ENCODE peak calls at places on chromosomes 3 and 15, in six cellular contexts. One of them, this sample, is unnamed.

GRCh38 chr3:45154641-45155147 is 8.5 kb upstream of the CDCP1 start:
- DNase-seq in tibial artery: no peak
- DNase-seq in RCC 7860: peak
- DNase-seq in NCI-H1092 treated with DMSO at 0.1 percent for 48 hours: no peak
- DNase-seq in endodermal cell: no peak
- DNase-seq in stimulated activated naive CD8-positive, alpha-beta T cell treated with anti-CD3 and anti-CD28 coated beads, Interleukin-15, Interleukin-2, amounts not matched to agents 100 U/mL and 50 U/mL, for 24 hours: no peak
- DNase-seq in this sample: no peak

GRCh38 chr15:27714675-27715074 is 384.4 kb downstream of the OCA2 start:
- DNase-seq in tibial artery: no peak
- DNase-seq in NCI-H1092 treated with DMSO at 0.1 percent for 48 hours: no peak
- DNase-seq in RCC 7860: no peak
- DNase-seq in stimulated activated naive CD8-positive, alpha-beta T cell treated with anti-CD3 and anti-CD28 coated beads, Interleukin-15, Interleukin-2, amounts not matched to agents 100 U/mL and 50 U/mL, for 24 hours: no peak
- DNase-seq in endodermal cell: peak
- DNase-seq in this sample: peak

GRCh38 chr3:182000454-182000853 is 288.7 kb downstream of the SOX2 start:
- DNase-seq in endodermal cell: no peak
- DNase-seq in stimulated activated naive CD8-positive, alpha-beta T cell treated with anti-CD3 and anti-CD28 coated beads, Interleukin-15, Interleukin-2, amounts not matched to agents 100 U/mL and 50 U/mL, for 24 hours: no peak
- DNase-seq in NCI-H1092 treated with DMSO at 0.1 percent for 48 hours: no peak
- DNase-seq in RCC 7860: no peak
- DNase-seq in tibial artery: no peak
- DNase-seq in this sample: no peak

GRCh38 chr3:132394334-132394733 is 23.0 kb upstream of the DNAJC13 start:
- DNase-seq in NCI-H1092 treated with DMSO at 0.1 percent for 48 hours: peak
- DNase-seq in RCC 7860: no peak
- DNase-seq in endodermal cell: no peak
- DNase-seq in stimulated activated naive CD8-positive, alpha-beta T cell treated with anti-CD3 and anti-CD28 coated beads, Interleukin-15, Interleukin-2, amounts not matched to agents 100 U/mL and 50 U/mL, for 24 hours: no peak
- DNase-seq in tibial artery: no peak
- DNase-seq in this sample: no peak

GRCh38 chr3:148711981-148712666 is 14.4 kb downstream of the AGTR1 start:
- DNase-seq in stimulated activated naive CD8-positive, alpha-beta T cell treated with anti-CD3 and anti-CD28 coated beads, Interleukin-15, Interleukin-2, amounts not matched to agents 100 U/mL and 50 U/mL, for 24 hours: no peak
- DNase-seq in endodermal cell: no peak
- DNase-seq in tibial artery: no peak
- DNase-seq in RCC 7860: no peak
- DNase-seq in NCI-H1092 treated with DMSO at 0.1 percent for 48 hours: no peak
- DNase-seq in this sample: no peak

GRCh38 chr3:126551066-126551838 is 7.5 kb downstream of the C3orf22 start:
- DNase-seq in NCI-H1092 treated with DMSO at 0.1 percent for 48 hours: peak
- DNase-seq in stimulated activated naive CD8-positive, alpha-beta T cell treated with anti-CD3 and anti-CD28 coated beads, Interleukin-15, Interleukin-2, amounts not matched to agents 100 U/mL and 50 U/mL, for 24 hours: no peak
- DNase-seq in tibial artery: no peak
- DNase-seq in endodermal cell: no peak
- DNase-seq in RCC 7860: no peak
- DNase-seq in this sample: peak

GRCh38 chr15:65980824-65981456 is 111.6 kb downstream of the RAB11A start:
- DNase-seq in endodermal cell: peak
- DNase-seq in RCC 7860: peak
- DNase-seq in stimulated activated naive CD8-positive, alpha-beta T cell treated with anti-CD3 and anti-CD28 coated beads, Interleukin-15, Interleukin-2, amounts not matched to agents 100 U/mL and 50 U/mL, for 24 hours: peak
- DNase-seq in tibial artery: peak
- DNase-seq in NCI-H1092 treated with DMSO at 0.1 percent for 48 hours: no peak
- DNase-seq in this sample: peak

GRCh38 chr15:92832992-92833438 is 67.1 kb upstream of the CHD2 start:
- DNase-seq in stimulated activated naive CD8-positive, alpha-beta T cell treated with anti-CD3 and anti-CD28 coated beads, Interleukin-15, Interleukin-2, amounts not matched to agents 100 U/mL and 50 U/mL, for 24 hours: no peak
- DNase-seq in endodermal cell: no peak
- DNase-seq in NCI-H1092 treated with DMSO at 0.1 percent for 48 hours: no peak
- DNase-seq in tibial artery: no peak
- DNase-seq in RCC 7860: no peak
- DNase-seq in this sample: no peak

GRCh38 chr3:71511037-71511436 is 72.5 kb downstream of the FOXP1 start:
- DNase-seq in RCC 7860: peak
- DNase-seq in stimulated activated naive CD8-positive, alpha-beta T cell treated with anti-CD3 and anti-CD28 coated beads, Interleukin-15, Interleukin-2, amounts not matched to agents 100 U/mL and 50 U/mL, for 24 hours: no peak
- DNase-seq in NCI-H1092 treated with DMSO at 0.1 percent for 48 hours: no peak
- DNase-seq in endodermal cell: peak
- DNase-seq in tibial artery: no peak
- DNase-seq in this sample: no peak

GRCh38 chr3:55481067-55481917 is 5.8 kb downstream of the WNT5A start:
- DNase-seq in endodermal cell: peak
- DNase-seq in RCC 7860: no peak
- DNase-seq in NCI-H1092 treated with DMSO at 0.1 percent for 48 hours: no peak
- DNase-seq in stimulated activated naive CD8-positive, alpha-beta T cell treated with anti-CD3 and anti-CD28 coated beads, Interleukin-15, Interleukin-2, amounts not matched to agents 100 U/mL and 50 U/mL, for 24 hours: no peak
- DNase-seq in tibial artery: no peak
- DNase-seq in this sample: peak

GRCh38 chr15:40776537-40777141 is 6.9 kb downstream of the C15orf62 start:
- DNase-seq in stimulated activated naive CD8-positive, alpha-beta T cell treated with anti-CD3 and anti-CD28 coated beads, Interleukin-15, Interleukin-2, amounts not matched to agents 100 U/mL and 50 U/mL, for 24 hours: peak
- DNase-seq in RCC 7860: no peak
- DNase-seq in endodermal cell: no peak
- DNase-seq in tibial artery: no peak
- DNase-seq in NCI-H1092 treated with DMSO at 0.1 percent for 48 hours: no peak
- DNase-seq in this sample: no peak

GRCh38 chr15:74752486-74753395 is 4.1 kb downstream of the CYP1A2 start:
- DNase-seq in NCI-H1092 treated with DMSO at 0.1 percent for 48 hours: no peak
- DNase-seq in stimulated activated naive CD8-positive, alpha-beta T cell treated with anti-CD3 and anti-CD28 coated beads, Interleukin-15, Interleukin-2, amounts not matched to agents 100 U/mL and 50 U/mL, for 24 hours: no peak
- DNase-seq in endodermal cell: no peak
- DNase-seq in RCC 7860: peak
- DNase-seq in tibial artery: no peak
- DNase-seq in this sample: no peak

GRCh38 chr15:85770722-85771041 is 24.0 kb downstream of the KLHL25 start:
- DNase-seq in NCI-H1092 treated with DMSO at 0.1 percent for 48 hours: no peak
- DNase-seq in stimulated activated naive CD8-positive, alpha-beta T cell treated with anti-CD3 and anti-CD28 coated beads, Interleukin-15, Interleukin-2, amounts not matched to agents 100 U/mL and 50 U/mL, for 24 hours: no peak
- DNase-seq in endodermal cell: no peak
- DNase-seq in tibial artery: no peak
- DNase-seq in RCC 7860: no peak
- DNase-seq in this sample: no peak

GRCh38 chr3:101466465-101467309 is 46.3 kb downstream of the SENP7 start:
- DNase-seq in RCC 7860: no peak
- DNase-seq in endodermal cell: peak
- DNase-seq in stimulated activated naive CD8-positive, alpha-beta T cell treated with anti-CD3 and anti-CD28 coated beads, Interleukin-15, Interleukin-2, amounts not matched to agents 100 U/mL and 50 U/mL, for 24 hours: no peak
- DNase-seq in NCI-H1092 treated with DMSO at 0.1 percent for 48 hours: no peak
- DNase-seq in tibial artery: no peak
- DNase-seq in this sample: peak

GRCh38 chr3:136576279-136577009 is 175.7 kb downstream of the STAG1 start:
- DNase-seq in tibial artery: no peak
- DNase-seq in NCI-H1092 treated with DMSO at 0.1 percent for 48 hours: no peak
- DNase-seq in endodermal cell: no peak
- DNase-seq in stimulated activated naive CD8-positive, alpha-beta T cell treated with anti-CD3 and anti-CD28 coated beads, Interleukin-15, Interleukin-2, amounts not matched to agents 100 U/mL and 50 U/mL, for 24 hours: no peak
- DNase-seq in RCC 7860: no peak
- DNase-seq in this sample: no peak

GRCh38 chr15:70636540-70637165 is 126.7 kb downstream of the UACA start:
- DNase-seq in stimulated activated naive CD8-positive, alpha-beta T cell treated with anti-CD3 and anti-CD28 coated beads, Interleukin-15, Interleukin-2, amounts not matched to agents 100 U/mL and 50 U/mL, for 24 hours: no peak
- DNase-seq in endodermal cell: peak
- DNase-seq in RCC 7860: no peak
- DNase-seq in NCI-H1092 treated with DMSO at 0.1 percent for 48 hours: peak
- DNase-seq in tibial artery: no peak
- DNase-seq in this sample: peak

GRCh38 chr15:85389774-85390173 is 9.4 kb downstream of the AKAP13 start:
- DNase-seq in NCI-H1092 treated with DMSO at 0.1 percent for 48 hours: no peak
- DNase-seq in stimulated activated naive CD8-positive, alpha-beta T cell treated with anti-CD3 and anti-CD28 coated beads, Interleukin-15, Interleukin-2, amounts not matched to agents 100 U/mL and 50 U/mL, for 24 hours: no peak
- DNase-seq in endodermal cell: no peak
- DNase-seq in RCC 7860: no peak
- DNase-seq in tibial artery: no peak
- DNase-seq in this sample: no peak

GRCh38 chr3:46950177-46950576 is 26.4 kb downstream of the CCDC12 start:
- DNase-seq in RCC 7860: no peak
- DNase-seq in endodermal cell: no peak
- DNase-seq in NCI-H1092 treated with DMSO at 0.1 percent for 48 hours: no peak
- DNase-seq in stimulated activated naive CD8-positive, alpha-beta T cell treated with anti-CD3 and anti-CD28 coated beads, Interleukin-15, Interleukin-2, amounts not matched to agents 100 U/mL and 50 U/mL, for 24 hours: no peak
- DNase-seq in tibial artery: no peak
- DNase-seq in this sample: no peak

GRCh38 chr3:6785726-6786125 is 75.2 kb upstream of the GRM7 start:
- DNase-seq in NCI-H1092 treated with DMSO at 0.1 percent for 48 hours: no peak
- DNase-seq in tibial artery: no peak
- DNase-seq in endodermal cell: no peak
- DNase-seq in RCC 7860: no peak
- DNase-seq in stimulated activated naive CD8-positive, alpha-beta T cell treated with anti-CD3 and anti-CD28 coated beads, Interleukin-15, Interleukin-2, amounts not matched to agents 100 U/mL and 50 U/mL, for 24 hours: no peak
- DNase-seq in this sample: no peak

GRCh38 chr3:32435911-32436815 is 44.5 kb downstream of the CMTM7 start:
- DNase-seq in endodermal cell: no peak
- DNase-seq in tibial artery: no peak
- DNase-seq in stimulated activated naive CD8-positive, alpha-beta T cell treated with anti-CD3 and anti-CD28 coated beads, Interleukin-15, Interleukin-2, amounts not matched to agents 100 U/mL and 50 U/mL, for 24 hours: peak
- DNase-seq in RCC 7860: no peak
- DNase-seq in NCI-H1092 treated with DMSO at 0.1 percent for 48 hours: no peak
- DNase-seq in this sample: no peak

GRCh38 chr3:171374661-171375285 is 85.4 kb downstream of the TNIK start:
- DNase-seq in endodermal cell: no peak
- DNase-seq in RCC 7860: peak
- DNase-seq in NCI-H1092 treated with DMSO at 0.1 percent for 48 hours: no peak
- DNase-seq in tibial artery: no peak
- DNase-seq in stimulated activated naive CD8-positive, alpha-beta T cell treated with anti-CD3 and anti-CD28 coated beads, Interleukin-15, Interleukin-2, amounts not matched to agents 100 U/mL and 50 U/mL, for 24 hours: no peak
- DNase-seq in this sample: no peak

GRCh38 chr3:7371693-7372572 is 511.0 kb downstream of the GRM7 start:
- DNase-seq in RCC 7860: no peak
- DNase-seq in NCI-H1092 treated with DMSO at 0.1 percent for 48 hours: no peak
- DNase-seq in endodermal cell: no peak
- DNase-seq in stimulated activated naive CD8-positive, alpha-beta T cell treated with anti-CD3 and anti-CD28 coated beads, Interleukin-15, Interleukin-2, amounts not matched to agents 100 U/mL and 50 U/mL, for 24 hours: no peak
- DNase-seq in tibial artery: no peak
- DNase-seq in this sample: no peak

GRCh38 chr3:56878046-56878445 is 76.3 kb upstream of the ARHGEF3 start:
- DNase-seq in NCI-H1092 treated with DMSO at 0.1 percent for 48 hours: no peak
- DNase-seq in stimulated activated naive CD8-positive, alpha-beta T cell treated with anti-CD3 and anti-CD28 coated beads, Interleukin-15, Interleukin-2, amounts not matched to agents 100 U/mL and 50 U/mL, for 24 hours: peak
- DNase-seq in RCC 7860: no peak
- DNase-seq in tibial artery: no peak
- DNase-seq in endodermal cell: no peak
- DNase-seq in this sample: no peak

GRCh38 chr3:10768995-10769394 is 47.0 kb upstream of the SLC6A11 start:
- DNase-seq in stimulated activated naive CD8-positive, alpha-beta T cell treated with anti-CD3 and anti-CD28 coated beads, Interleukin-15, Interleukin-2, amounts not matched to agents 100 U/mL and 50 U/mL, for 24 hours: no peak
- DNase-seq in NCI-H1092 treated with DMSO at 0.1 percent for 48 hours: no peak
- DNase-seq in endodermal cell: peak
- DNase-seq in tibial artery: no peak
- DNase-seq in RCC 7860: no peak
- DNase-seq in this sample: peak

GRCh38 chr3:150384517-150385212 is 23.4 kb upstream of the TSC22D2 start:
- DNase-seq in RCC 7860: peak
- DNase-seq in NCI-H1092 treated with DMSO at 0.1 percent for 48 hours: no peak
- DNase-seq in endodermal cell: peak
- DNase-seq in tibial artery: peak
- DNase-seq in stimulated activated naive CD8-positive, alpha-beta T cell treated with anti-CD3 and anti-CD28 coated beads, Interleukin-15, Interleukin-2, amounts not matched to agents 100 U/mL and 50 U/mL, for 24 hours: peak
- DNase-seq in this sample: peak

GRCh38 chr15:36469567-36469966 is 109.9 kb upstream of the CDIN1 start:
- DNase-seq in NCI-H1092 treated with DMSO at 0.1 percent for 48 hours: no peak
- DNase-seq in stimulated activated naive CD8-positive, alpha-beta T cell treated with anti-CD3 and anti-CD28 coated beads, Interleukin-15, Interleukin-2, amounts not matched to agents 100 U/mL and 50 U/mL, for 24 hours: no peak
- DNase-seq in tibial artery: no peak
- DNase-seq in RCC 7860: no peak
- DNase-seq in endodermal cell: no peak
- DNase-seq in this sample: no peak

GRCh38 chr3:115401891-115402501 is 221.3 kb upstream of the GAP43 start:
- DNase-seq in RCC 7860: peak
- DNase-seq in endodermal cell: no peak
- DNase-seq in stimulated activated naive CD8-positive, alpha-beta T cell treated with anti-CD3 and anti-CD28 coated beads, Interleukin-15, Interleukin-2, amounts not matched to agents 100 U/mL and 50 U/mL, for 24 hours: no peak
- DNase-seq in NCI-H1092 treated with DMSO at 0.1 percent for 48 hours: no peak
- DNase-seq in tibial artery: no peak
- DNase-seq in this sample: no peak

GRCh38 chr3:113532698-113533533 is 561 bp downstream of the SIDT1 start:
- DNase-seq in NCI-H1092 treated with DMSO at 0.1 percent for 48 hours: peak
- DNase-seq in RCC 7860: no peak
- DNase-seq in tibial artery: peak
- DNase-seq in endodermal cell: peak
- DNase-seq in stimulated activated naive CD8-positive, alpha-beta T cell treated with anti-CD3 and anti-CD28 coated beads, Interleukin-15, Interleukin-2, amounts not matched to agents 100 U/mL and 50 U/mL, for 24 hours: peak
- DNase-seq in this sample: peak

GRCh38 chr3:188246905-188247304 is 92.9 kb downstream of the LPP start:
- DNase-seq in NCI-H1092 treated with DMSO at 0.1 percent for 48 hours: no peak
- DNase-seq in tibial artery: no peak
- DNase-seq in endodermal cell: no peak
- DNase-seq in stimulated activated naive CD8-positive, alpha-beta T cell treated with anti-CD3 and anti-CD28 coated beads, Interleukin-15, Interleukin-2, amounts not matched to agents 100 U/mL and 50 U/mL, for 24 hours: no peak
- DNase-seq in RCC 7860: no peak
- DNase-seq in this sample: no peak

GRCh38 chr3:134775831-134776230 is 19.2 kb upstream of the EPHB1 start:
- DNase-seq in stimulated activated naive CD8-positive, alpha-beta T cell treated with anti-CD3 and anti-CD28 coated beads, Interleukin-15, Interleukin-2, amounts not matched to agents 100 U/mL and 50 U/mL, for 24 hours: no peak
- DNase-seq in endodermal cell: no peak
- DNase-seq in NCI-H1092 treated with DMSO at 0.1 percent for 48 hours: no peak
- DNase-seq in tibial artery: no peak
- DNase-seq in RCC 7860: no peak
- DNase-seq in this sample: no peak

GRCh38 chr15:92034227-92034626 is 180.7 kb downstream of the SLCO3A1 start:
- DNase-seq in endodermal cell: no peak
- DNase-seq in tibial artery: peak
- DNase-seq in stimulated activated naive CD8-positive, alpha-beta T cell treated with anti-CD3 and anti-CD28 coated beads, Interleukin-15, Interleukin-2, amounts not matched to agents 100 U/mL and 50 U/mL, for 24 hours: no peak
- DNase-seq in RCC 7860: no peak
- DNase-seq in NCI-H1092 treated with DMSO at 0.1 percent for 48 hours: no peak
- DNase-seq in this sample: no peak

GRCh38 chr15:88144921-88145320 is 111.6 kb downstream of the NTRK3 start:
- DNase-seq in NCI-H1092 treated with DMSO at 0.1 percent for 48 hours: no peak
- DNase-seq in tibial artery: no peak
- DNase-seq in stimulated activated naive CD8-positive, alpha-beta T cell treated with anti-CD3 and anti-CD28 coated beads, Interleukin-15, Interleukin-2, amounts not matched to agents 100 U/mL and 50 U/mL, for 24 hours: no peak
- DNase-seq in endodermal cell: no peak
- DNase-seq in RCC 7860: no peak
- DNase-seq in this sample: no peak

GRCh38 chr3:5840091-5840490 is 652.6 kb downstream of the EDEM1 start:
- DNase-seq in RCC 7860: no peak
- DNase-seq in NCI-H1092 treated with DMSO at 0.1 percent for 48 hours: no peak
- DNase-seq in tibial artery: no peak
- DNase-seq in endodermal cell: no peak
- DNase-seq in stimulated activated naive CD8-positive, alpha-beta T cell treated with anti-CD3 and anti-CD28 coated beads, Interleukin-15, Interleukin-2, amounts not matched to agents 100 U/mL and 50 U/mL, for 24 hours: no peak
- DNase-seq in this sample: no peak

GRCh38 chr3:107981471-107982111 is 109.2 kb downstream of the CD47 start:
- DNase-seq in RCC 7860: no peak
- DNase-seq in NCI-H1092 treated with DMSO at 0.1 percent for 48 hours: no peak
- DNase-seq in endodermal cell: peak
- DNase-seq in stimulated activated naive CD8-positive, alpha-beta T cell treated with anti-CD3 and anti-CD28 coated beads, Interleukin-15, Interleukin-2, amounts not matched to agents 100 U/mL and 50 U/mL, for 24 hours: no peak
- DNase-seq in tibial artery: no peak
- DNase-seq in this sample: peak

GRCh38 chr15:45023659-45024320 is 795 bp downstream of the SORD start:
- DNase-seq in NCI-H1092 treated with DMSO at 0.1 percent for 48 hours: no peak
- DNase-seq in endodermal cell: peak
- DNase-seq in RCC 7860: peak
- DNase-seq in tibial artery: no peak
- DNase-seq in stimulated activated naive CD8-positive, alpha-beta T cell treated with anti-CD3 and anti-CD28 coated beads, Interleukin-15, Interleukin-2, amounts not matched to agents 100 U/mL and 50 U/mL, for 24 hours: no peak
- DNase-seq in this sample: no peak

GRCh38 chr3:124935264-124935663 is 713 bp upstream of the MUC13 start:
- DNase-seq in stimulated activated naive CD8-positive, alpha-beta T cell treated with anti-CD3 and anti-CD28 coated beads, Interleukin-15, Interleukin-2, amounts not matched to agents 100 U/mL and 50 U/mL, for 24 hours: no peak
- DNase-seq in tibial artery: no peak
- DNase-seq in RCC 7860: no peak
- DNase-seq in NCI-H1092 treated with DMSO at 0.1 percent for 48 hours: no peak
- DNase-seq in endodermal cell: no peak
- DNase-seq in this sample: no peak